ENCODE peak calls at places on chromosomes 2 and 18, in four cellular contexts. T is sigmoid colon, O is suprapubic skin, R is cardiac muscle cell. W is an unnamed sample.
A peak's percentile ranks its signal among the peaks of the same experiment; 100 is the strongest.

GRCh38 chr2:102187191-102188150 is 648 bp downstream of the IL1RL2 start:
- DNase-seq in T (peak; percentile 79), O (peak; percentile 73), R (no peak), W (peak; percentile 81)

GRCh38 chr18:68841301-68841700 is 43.4 kb downstream of the CCDC102B start:
- DNase-seq in T (no peak), O (no peak), R (no peak), W (no peak)

GRCh38 chr2:201218780-201219179 is 35.8 kb downstream of the CASP10 start:
- DNase-seq in T (no peak), O (no peak), R (no peak), W (no peak)

GRCh38 chr2:49490710-49491109 is 336.4 kb upstream of the FSHR start:
- DNase-seq in T (no peak), O (no peak), R (peak; percentile 48), W (no peak)

GRCh38 chr2:96832751-96833507 is 10.9 kb downstream of the ANKRD23 start:
- DNase-seq in T (peak; percentile 81), O (no peak), R (peak; percentile 92), W (peak; percentile 83)

GRCh38 chr2:238915596-238915995 is 67.7 kb downstream of the TWIST2 start:
- DNase-seq in T (peak; percentile 52), O (no peak), R (no peak), W (no peak)

GRCh38 chr2:164642946-164643555 is 21.8 kb upstream of the GRB14 start:
- DNase-seq in T (no peak), O (no peak), R (no peak), W (no peak)

GRCh38 chr2:239919779-239920545 is 105.2 kb downstream of the NDUFA10 start:
- DNase-seq in T (no peak), O (peak; percentile 49), R (no peak), W (peak; percentile 53)

GRCh38 chr18:12283256-12283655 is 24.8 kb upstream of the TUBB6 start:
- DNase-seq in T (no peak), O (no peak), R (peak; percentile 52), W (no peak)

GRCh38 chr2:70922591-70923234 is 13.0 kb upstream of the ATP6V1B1 start:
- DNase-seq in T (peak; percentile 39), O (no peak), R (no peak), W (peak; percentile 22)

GRCh38 chr2:240404174-240404852 is 31.1 kb upstream of the GPC1 start:
- DNase-seq in T (no peak), O (no peak), R (no peak), W (no peak)

GRCh38 chr2:99337931-99338580 is 867 bp downstream of the EIF5B start:
- DNase-seq in T (no peak), O (no peak), R (peak; percentile 11), W (no peak)

GRCh38 chr2:146246734-146247523 is 1597.9 kb upstream of the ACVR2A start:
- DNase-seq in T (no peak), O (no peak), R (no peak), W (no peak)

GRCh38 chr2:205675861-205676516 is 6.3 kb upstream of the NRP2 start:
- DNase-seq in T (no peak), O (no peak), R (peak; percentile 70), W (no peak)

GRCh38 chr2:10987861-10988260 is 76.1 kb downstream of the KCNF1 start:
- DNase-seq in T (no peak), O (peak; percentile 38), R (no peak), W (no peak)

GRCh38 chr2:238644095-238645081 is 203.5 kb upstream of the TWIST2 start:
- DNase-seq in T (no peak), O (peak; percentile 58), R (no peak), W (no peak)

GRCh38 chr18:36903215-36903928 is 74.4 kb downstream of the KIAA1328 start:
- DNase-seq in T (no peak), O (no peak), R (no peak), W (no peak)

GRCh38 chr2:122236152-122236892 is 480.9 kb downstream of the TSN start:
- DNase-seq in T (no peak), O (no peak), R (no peak), W (peak; percentile 57)

GRCh38 chr2:178229927-178230326 is 35.6 kb downstream of the OSBPL6 start:
- DNase-seq in T (no peak), O (no peak), R (no peak), W (no peak)

GRCh38 chr2:88416016-88416663 is 36.4 kb downstream of the FOXI3 start:
- DNase-seq in T (no peak), O (no peak), R (no peak), W (no peak)

GRCh38 chr2:226508683-226509082 is 290.9 kb downstream of the IRS1 start:
- DNase-seq in T (no peak), O (no peak), R (no peak), W (no peak)

GRCh38 chr2:195364015-195364965 is 292.7 kb upstream of the SLC39A10 start:
- DNase-seq in T (no peak), O (no peak), R (no peak), W (no peak)

GRCh38 chr18:21727740-21728139 is 12.9 kb upstream of the MIB1 start:
- DNase-seq in T (no peak), O (no peak), R (no peak), W (no peak)

GRCh38 chr2:168758970-168759820 is 43.2 kb upstream of the NOSTRIN start:
- DNase-seq in T (no peak), O (no peak), R (peak; percentile 58), W (no peak)

GRCh38 chr2:191167766-191168165 is 17.0 kb upstream of the STAT4 start:
- DNase-seq in T (peak; percentile 67), O (no peak), R (no peak), W (no peak)

GRCh38 chr2:199659207-199659606 is 191.8 kb downstream of the FTCDNL1 start:
- DNase-seq in T (no peak), O (no peak), R (peak; percentile 75), W (peak; percentile 66)

GRCh38 chr2:101518470-101519172 is 43.7 kb upstream of the RFX8 start:
- DNase-seq in T (no peak), O (no peak), R (peak; percentile 61), W (no peak)

GRCh38 chr2:12619975-12620374 is 96.8 kb upstream of the TRIB2 start:
- DNase-seq in T (no peak), O (no peak), R (no peak), W (peak; percentile 43)

GRCh38 chr2:148917431-148917830 is 42.4 kb downstream of the KIF5C start:
- DNase-seq in T (no peak), O (no peak), R (no peak), W (no peak)

GRCh38 chr2:130873700-130874346 is 37.1 kb downstream of the ARHGEF4 start:
- DNase-seq in T (peak; percentile 83), O (no peak), R (peak; percentile 80), W (peak; percentile 70)

GRCh38 chr2:105772362-105772761 is 27.6 kb downstream of the NCK2 start:
- DNase-seq in T (no peak), O (no peak), R (no peak), W (no peak)

GRCh38 chr2:238290079-238290478 is 1.7 kb upstream of the PER2 start:
- DNase-seq in T (peak; percentile 72), O (peak; percentile 89), R (peak; percentile 62), W (peak; percentile 40)

GRCh38 chr2:28643324-28643723 is 108.3 kb upstream of the PPP1CB start:
- DNase-seq in T (peak; percentile 71), O (no peak), R (no peak), W (no peak)

GRCh38 chr2:189002079-189002478 is 27.9 kb downstream of the COL3A1 start:
- DNase-seq in T (no peak), O (no peak), R (no peak), W (no peak)

GRCh38 chr18:66511810-66512209 is 92.1 kb downstream of the CDH19 start:
- DNase-seq in T (no peak), O (no peak), R (no peak), W (no peak)

GRCh38 chr2:160794926-160795325 is 301.3 kb upstream of the RBMS1 start:
- DNase-seq in T (no peak), O (no peak), R (no peak), W (no peak)

GRCh38 chr2:216498418-216499413 is at the start of gene RPL37A:
- DNase-seq in T (peak; percentile 95), O (peak; percentile 94), R (peak; percentile 96), W (peak; percentile 94)
- H3K4me3 ChIP-seq in T (peak within 1 kb of the TSS; percentile 83), O (peak within 1 kb of the TSS; percentile 78), R (peak within 1 kb of the TSS; percentile 99), W (peak within 1 kb of the TSS; percentile 94)

DNA sequence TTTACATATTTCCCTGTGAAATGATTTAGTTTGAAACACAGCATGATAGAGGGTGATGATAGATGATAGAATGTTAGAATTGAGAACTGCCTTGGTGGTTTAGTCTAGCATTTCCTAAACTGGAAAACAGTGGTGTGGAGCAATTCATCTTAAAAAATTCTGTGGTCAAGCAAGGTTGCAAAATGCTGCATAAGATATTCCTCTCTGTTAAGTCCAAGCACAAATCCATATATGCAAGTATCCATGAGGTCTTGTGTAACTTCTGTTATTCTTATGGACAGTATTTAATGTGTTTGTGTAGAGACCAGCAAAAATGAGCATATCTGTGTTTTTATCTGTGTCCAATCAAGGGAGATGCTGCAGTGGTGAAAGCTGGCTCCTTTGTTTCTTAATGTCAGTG is 30.0 kb downstream of the CPS1 start:
- DNase-seq in T (no peak), O (no peak), R (no peak), W (no peak)
- H3K4me1 ChIP-seq in T (no peaks in the 10 kb centered on the region), O (no peaks in the 10 kb centered on the region), R (no peaks in the 10 kb centered on the region), W (no peaks in the 10 kb centered on the region)

GRCh38 chr2:9709539-9710285 is 78.9 kb upstream of the YWHAQ start:
- DNase-seq in T (no peak), O (no peak), R (no peak), W (no peak)

GRCh38 chr2:9708683-9709538 is 78.1 kb upstream of the YWHAQ start:
- DNase-seq in T (no peak), O (no peak), R (no peak), W (no peak)

GRCh38 chr2:9712263-9712662 is 81.5 kb upstream of the YWHAQ start:
- DNase-seq in T (peak; percentile 39), O (no peak), R (peak; percentile 28), W (no peak)

GRCh38 chr2:9707611-9708010 is 76.8 kb upstream of the YWHAQ start:
- DNase-seq in T (no peak), O (no peak), R (no peak), W (no peak)

GRCh38 chr2:9710311-9710710 is 79.5 kb upstream of the YWHAQ start:
- DNase-seq in T (no peak), O (no peak), R (no peak), W (no peak)
- H3K4me3 ChIP-seq in T (no peak overlapping the region), O (no peak overlapping the region), R (no peak overlapping the region), W (no peak overlapping the region)

GRCh38 chr2:80748576-80748975 is 444.0 kb upstream of the LRRTM1 start:
- DNase-seq in T (no peak), O (no peak), R (no peak), W (no peak)
- H3K4me1 ChIP-seq in T (no peaks in the 10 kb centered on the region), O (no peaks in the 10 kb centered on the region), R (peaks cover 7% of the 10 kb centered on the region), W (no peaks in the 10 kb centered on the region)

DNA sequence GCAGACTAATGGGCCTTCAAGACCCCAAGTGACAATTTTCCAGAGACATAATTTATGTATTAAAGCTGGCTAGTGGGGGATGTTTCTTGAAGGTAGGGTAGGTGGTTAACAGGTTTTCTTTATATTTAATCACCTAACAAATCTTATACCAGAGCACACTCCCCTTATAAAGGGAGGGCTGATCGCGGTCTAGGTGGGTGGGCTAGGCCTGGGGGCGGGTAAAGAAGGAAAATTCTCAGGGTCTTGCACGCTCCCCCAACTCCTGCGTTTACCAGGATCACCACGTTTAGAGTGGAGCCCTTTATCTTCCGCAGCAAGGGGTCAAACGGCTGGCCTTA is 19.9 kb upstream of the CXXC1 start:
- DNase-seq in T (no peak), O (no peak), R (no peak), W (no peak)
- H3K4me3 ChIP-seq in T (peak overlapping the region; percentile 52), O (peak overlapping the region; percentile 50), R (peak overlapping the region; percentile 34), W (peak overlapping the region; percentile 64)